ENCODE peak calls at places on chromosomes 11 and 22, in nine cellular contexts. S, X, D, L, U, Q, T, E and J are unnamed samples.

GRCh38 chr11:82883853-82884252 is 16.4 kb downstream of the PRCP start:
- DNase-seq in S (no peak), X (no peak), D (no peak), L (no peak), U (no peak), Q (peak), T (no peak), E (no peak), J (no peak)

GRCh38 chr11:65116370-65117205 is 913 bp downstream of the ZNHIT2 start:
- DNase-seq in S (no peak), X (no peak), D (no peak), L (peak), U (peak), Q (peak), T (peak), E (no peak), J (peak)

GRCh38 chr22:17952273-17952801 is 72.0 kb downstream of the MICAL3 start:
- DNase-seq in S (no peak), X (no peak), D (peak), L (no peak), U (no peak), Q (no peak), T (no peak), E (no peak), J (no peak)

GRCh38 chr11:113059548-113059947 is 98.3 kb downstream of the NCAM1 start:
- DNase-seq in S (no peak), X (no peak), D (no peak), L (no peak), U (no peak), Q (no peak), T (no peak), E (no peak), J (no peak)

GRCh38 chr11:92829121-92829520 is 140.3 kb upstream of the MTNR1B start:
- DNase-seq in S (no peak), X (no peak), D (no peak), L (no peak), U (no peak), Q (no peak), T (no peak), E (no peak), J (no peak)

GRCh38 chr22:44828193-44828592 is 75.8 kb downstream of the ARHGAP8 start:
- DNase-seq in S (no peak), X (no peak), D (no peak), L (no peak), U (no peak), Q (no peak), T (no peak), E (no peak), J (no peak)

GRCh38 chr11:75423721-75424120 is 9.3 kb downstream of the KLHL35 start:
- DNase-seq in S (no peak), X (no peak), D (no peak), L (no peak), U (no peak), Q (no peak), T (no peak), E (no peak), J (no peak)

GRCh38 chr11:93033093-93033492 is 63.6 kb downstream of the MTNR1B start:
- DNase-seq in S (no peak), X (no peak), D (no peak), L (no peak), U (no peak), Q (no peak), T (no peak), E (no peak), J (no peak)

GRCh38 chr11:75400110-75400865 is 970 bp downstream of the RPS3 start:
- DNase-seq in S (no peak), X (no peak), D (no peak), L (no peak), U (no peak), Q (no peak), T (no peak), E (no peak), J (peak)

GRCh38 chr11:78365381-78365792 is 52.2 kb downstream of the GAB2 start:
- DNase-seq in S (peak), X (no peak), D (no peak), L (peak), U (no peak), Q (no peak), T (no peak), E (no peak), J (no peak)

GRCh38 chr11:97965849-97966646 is 1054.7 kb upstream of the CNTN5 start:
- DNase-seq in S (no peak), X (no peak), D (no peak), L (peak), U (no peak), Q (no peak), T (peak), E (no peak), J (peak)

GRCh38 chr11:125382211-125382807 is 113.8 kb downstream of the FEZ1 start:
- DNase-seq in S (no peak), X (no peak), D (no peak), L (no peak), U (no peak), Q (no peak), T (no peak), E (no peak), J (no peak)

GRCh38 chr11:62433141-62433543 is 14.3 kb downstream of the SCGB1A1 start:
- DNase-seq in S (no peak), X (no peak), D (no peak), L (no peak), U (no peak), Q (peak), T (no peak), E (no peak), J (no peak)

GRCh38 chr11:62431171-62431895 is 12.5 kb downstream of the SCGB1A1 start:
- DNase-seq in S (no peak), X (no peak), D (no peak), L (peak), U (no peak), Q (no peak), T (peak), E (no peak), J (peak)

GRCh38 chr11:62433553-62434301 is 14.9 kb downstream of the SCGB1A1 start:
- DNase-seq in S (no peak), X (peak), D (peak), L (no peak), U (no peak), Q (peak), T (no peak), E (no peak), J (no peak)

GRCh38 chr11:62430350-62430749 is 11.5 kb downstream of the SCGB1A1 start:
- DNase-seq in S (no peak), X (no peak), D (no peak), L (no peak), U (no peak), Q (no peak), T (no peak), E (no peak), J (peak)

DNA sequence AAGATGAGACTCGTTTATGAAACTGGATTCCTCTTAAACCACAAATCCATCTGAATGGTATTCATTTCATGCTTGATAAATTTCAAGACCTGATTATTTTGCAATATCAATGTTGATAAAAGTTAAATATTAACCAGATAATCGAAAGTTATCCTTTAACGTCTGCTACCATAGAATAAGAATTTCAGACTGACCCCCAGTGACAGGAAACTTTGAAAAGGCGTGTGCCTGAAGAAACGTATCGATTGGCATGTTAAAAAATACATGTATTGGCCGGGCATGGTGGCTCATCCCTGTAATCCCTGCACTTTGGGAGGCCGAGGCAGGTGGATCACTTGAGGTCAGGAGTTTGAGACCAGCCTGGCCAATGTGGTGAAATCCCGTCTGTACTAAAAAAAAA is 13.9 kb downstream of the SCGB1A1 start:
- DNase-seq in S (no peak), X (no peak), D (no peak), L (no peak), U (no peak), Q (peak), T (no peak), E (no peak), J (no peak)
- TF ChIP-seq CTCF in S (no peak), X (no peak), D (no peak), L (no peak), U (no peak), Q (peak), T (no peak), E (no peak), J (no peak)

GRCh38 chr11:43737194-43737575 is 56.6 kb downstream of the HSD17B12 start:
- DNase-seq in S (no peak), X (no peak), D (no peak), L (no peak), U (no peak), Q (no peak), T (no peak), E (no peak), J (no peak)
- H3K4me3 ChIP-seq in S (no peak), X (no peak), D (no peak), L (no peak), U (peak), Q (no peak), T (no peak), E (no peak), J (no peak)

DNA sequence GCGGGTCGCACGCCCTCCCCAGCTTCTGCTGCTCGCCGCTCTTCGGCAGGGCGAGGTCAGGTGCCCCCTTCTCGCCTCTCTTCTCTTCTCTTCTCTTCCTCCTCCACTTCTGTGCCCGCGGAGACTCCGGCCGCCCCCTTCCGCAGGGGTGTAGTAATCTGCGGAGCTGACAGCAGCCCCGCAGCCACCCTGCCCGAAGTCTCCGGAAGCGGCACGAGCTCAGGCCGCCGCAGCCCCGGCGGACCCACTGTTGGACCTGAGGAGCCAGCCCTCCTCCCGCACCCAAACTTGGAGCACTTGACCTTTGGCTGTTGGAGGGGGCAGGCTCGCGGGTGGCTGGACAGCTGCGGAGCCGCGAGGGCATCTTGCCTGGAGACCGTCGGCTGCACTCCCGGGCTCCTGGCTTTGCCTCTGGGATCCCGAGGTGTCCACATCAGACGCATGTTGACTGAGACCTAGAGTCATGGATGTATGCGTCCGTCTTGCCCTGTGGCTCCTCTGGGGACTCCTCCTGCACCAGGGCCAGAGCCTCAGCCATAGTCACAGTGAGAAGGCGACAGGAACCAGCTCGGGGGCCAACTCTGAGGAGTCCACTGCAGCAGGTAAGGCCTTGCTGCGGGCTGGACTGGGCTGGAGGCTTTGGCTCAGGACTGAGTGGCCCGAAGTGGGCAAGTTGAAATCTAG is 486 bp downstream of the STIM1 start:
- DNase-seq in S (peak), X (no peak), D (peak), L (no peak), U (peak), Q (peak), T (no peak), E (no peak), J (no peak)
- TF ChIP-seq CTCF in S (no peak), X (no peak), D (no peak), L (no peak), U (no peak), Q (no peak), T (no peak), E (no peak), J (no peak)

GRCh38 chr11:70409437-70409836 is 11.1 kb downstream of the CTTN start:
- DNase-seq in S (no peak), X (no peak), D (no peak), L (no peak), U (no peak), Q (no peak), T (no peak), E (no peak), J (no peak)
- H3K4me3 ChIP-seq in S (no peak), X (no peak), D (no peak), L (no peak), U (no peak), Q (no peak), T (no peak), E (no peak), J (no peak)

DNA sequence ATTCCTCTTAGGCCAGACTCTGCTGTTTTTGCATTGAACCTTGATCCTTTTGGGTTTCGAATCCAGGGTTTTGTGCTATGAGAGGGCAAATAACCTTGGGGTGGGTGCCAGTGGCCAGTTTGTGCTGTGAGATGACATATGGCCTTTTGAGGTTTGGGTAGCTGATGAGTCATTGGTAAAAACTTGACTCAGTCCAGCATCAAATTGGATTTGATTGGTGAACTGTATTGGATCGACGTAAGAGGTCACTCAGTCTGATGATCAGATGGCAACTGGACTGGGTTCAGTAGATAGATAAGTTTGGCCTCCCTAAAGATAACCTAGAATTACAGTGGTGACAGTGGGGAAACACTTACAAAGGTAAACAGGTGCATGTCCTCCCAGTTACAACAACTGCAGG is 41.0 kb upstream of the XKR3 start:
- DNase-seq in S (no peak), X (no peak), D (no peak), L (no peak), U (no peak), Q (no peak), T (no peak), E (no peak), J (peak)
- TF ChIP-seq CTCF in S (no peak), X (no peak), D (no peak), L (no peak), U (no peak), Q (no peak), T (no peak), E (no peak), J (no peak)

DNA sequence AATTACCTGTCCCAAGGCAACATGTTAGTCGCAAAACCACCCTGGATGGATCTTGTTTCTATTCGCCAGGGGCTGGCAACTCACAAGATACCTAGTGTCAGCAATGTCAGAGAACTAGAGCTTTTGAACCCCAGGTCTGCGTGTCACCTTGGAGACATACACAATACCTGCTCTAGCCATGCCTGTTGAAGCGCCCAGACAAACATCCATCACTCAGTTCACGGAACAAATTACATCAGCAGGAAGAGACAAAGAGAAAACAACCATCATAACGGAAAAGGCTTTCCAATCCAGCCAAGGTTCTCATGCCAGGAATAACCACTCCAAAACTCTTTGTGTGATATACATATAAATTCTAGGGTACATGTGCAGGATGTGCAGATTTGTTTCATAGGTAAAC is 2.2 kb downstream of the CD59 start:
- DNase-seq in S (no peak), X (no peak), D (no peak), L (no peak), U (no peak), Q (no peak), T (no peak), E (no peak), J (no peak)
- H3K4me3 ChIP-seq in S (peak), X (peak), D (peak), L (peak), U (peak), Q (no peak), T (peak), E (peak), J (peak)

DNA sequence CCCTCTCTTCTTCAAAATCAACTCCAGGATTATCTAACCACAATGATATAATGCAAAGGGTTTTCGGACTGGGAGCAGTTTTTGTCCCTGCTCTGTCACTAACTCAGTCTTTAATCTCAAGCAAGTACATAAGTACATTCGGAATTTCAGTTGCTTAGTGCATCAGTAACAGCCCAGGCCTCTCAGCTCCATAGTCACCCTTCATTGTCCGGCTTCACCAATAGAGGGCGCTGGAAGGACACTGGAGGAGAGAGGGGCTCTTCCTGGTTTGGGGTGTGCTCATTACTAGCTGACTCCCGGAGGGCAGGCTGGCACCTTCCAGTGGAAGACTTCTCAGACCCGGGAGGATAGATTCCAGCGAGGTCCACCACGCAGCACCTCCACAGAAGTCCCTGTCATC is 90.4 kb upstream of the PDGFD start:
- DNase-seq in S (no peak), X (no peak), D (no peak), L (peak), U (peak), Q (peak), T (no peak), E (no peak), J (peak)
- TF ChIP-seq CTCF in S (no peak), X (no peak), D (no peak), L (peak), U (peak), Q (peak), T (peak), E (no peak), J (peak)

GRCh38 chr11:211295-211694 is 3.8 kb downstream of the RIC8A start:
- DNase-seq in S (no peak), X (no peak), D (no peak), L (no peak), U (no peak), Q (peak), T (no peak), E (no peak), J (no peak)

GRCh38 chr11:210803-211180 is 3.3 kb downstream of the RIC8A start:
- DNase-seq in S (no peak), X (no peak), D (no peak), L (no peak), U (no peak), Q (no peak), T (no peak), E (no peak), J (no peak)

GRCh38 chr11:209275-210121 is 2.0 kb downstream of the RIC8A start:
- DNase-seq in S (no peak), X (no peak), D (no peak), L (peak), U (no peak), Q (no peak), T (no peak), E (no peak), J (peak)

GRCh38 chr11:208917-209260 is 1.4 kb downstream of the RIC8A start:
- DNase-seq in S (no peak), X (no peak), D (no peak), L (no peak), U (no peak), Q (peak), T (no peak), E (no peak), J (no peak)

DNA sequence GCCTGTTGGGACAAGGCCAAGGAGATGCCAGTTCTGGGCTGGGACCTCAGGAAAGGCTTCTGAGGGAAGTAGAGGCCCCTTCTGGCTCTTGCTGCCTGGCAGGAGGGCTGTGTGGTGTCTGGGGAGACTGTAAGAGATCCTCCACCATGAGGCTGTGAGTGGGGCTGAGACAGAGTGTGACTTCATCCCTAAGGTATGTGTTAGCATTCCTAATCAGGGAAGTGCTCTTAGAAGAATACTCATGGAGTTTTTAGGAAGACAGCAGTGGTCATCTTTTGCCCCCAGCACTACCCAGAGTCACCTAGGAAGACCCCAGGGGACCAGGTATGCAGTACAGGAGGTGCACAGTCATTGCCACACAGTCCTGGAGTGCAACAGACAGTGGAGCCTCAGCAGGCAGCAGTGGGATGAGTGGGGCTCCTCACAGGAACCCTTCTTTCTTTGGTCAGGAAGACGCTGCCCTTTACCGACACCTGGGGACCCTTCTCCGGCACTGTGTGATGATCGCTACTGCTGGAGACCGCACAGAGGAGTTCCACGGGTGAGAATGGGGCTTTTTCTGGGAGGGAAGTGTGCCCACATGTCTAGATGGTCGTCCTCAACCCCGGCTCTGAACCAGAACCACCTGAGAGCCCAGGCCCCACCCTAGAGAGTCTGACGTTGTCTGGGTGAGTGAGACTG is 2.8 kb downstream of the RIC8A start:
- DNase-seq in S (no peak), X (no peak), D (no peak), L (peak), U (no peak), Q (no peak), T (peak), E (no peak), J (peak)
- H3K4me3 ChIP-seq in S (no peak), X (no peak), D (no peak), L (peak), U (peak), Q (no peak), T (peak), E (no peak), J (peak)